ENCODE peak calls at places on chromosome 11, in four cellular contexts. Q, S, B and U are unnamed samples.

GRCh38 chr11:79342686-79343085 is 98.1 kb downstream of the TENM4 start:
- DNase-seq in Q (no peak), S (no peak), B (no peak), U (no peak)

GRCh38 chr11:125055107-125055715 is 7.9 kb upstream of the SLC37A2 start:
- DNase-seq in Q (no peak), S (no peak), B (no peak), U (no peak)

GRCh38 chr11:26649884-26650283 is 72.0 kb downstream of the SLC5A12 start:
- DNase-seq in Q (peak; percentile 65), S (peak; percentile 67), B (no peak), U (peak; percentile 88)

GRCh38 chr11:117610045-117610444 is 187.0 kb downstream of the DSCAML1 start:
- DNase-seq in Q (no peak), S (no peak), B (no peak), U (no peak)

GRCh38 chr11:110782616-110783015 is 70.4 kb upstream of the ARHGAP20 start:
- DNase-seq in Q (no peak), S (no peak), B (no peak), U (no peak)

GRCh38 chr11:70782401-70782913 is 384.1 kb downstream of the CTTN start:
- DNase-seq in Q (no peak), S (no peak), B (no peak), U (no peak)

GRCh38 chr11:133819114-133819513 is 26.2 kb downstream of the SPATA19 start:
- DNase-seq in Q (no peak), S (no peak), B (no peak), U (no peak)

GRCh38 chr11:118264568-118265470 is 722 bp upstream of the MPZL2 start:
- DNase-seq in Q (no peak), S (no peak), B (no peak), U (peak; percentile 71)

GRCh38 chr11:47378011-47378835 is at the start of gene SPI1:
- DNase-seq in Q (peak; percentile 78), S (no peak), B (no peak), U (no peak)

GRCh38 chr11:67055812-67056211 is 835 bp upstream of the RHOD start:
- DNase-seq in Q (no peak), S (no peak), B (no peak), U (no peak)

GRCh38 chr11:17548444-17548843 is 1.4 kb downstream of the OTOG start:
- DNase-seq in Q (no peak), S (no peak), B (no peak), U (peak; percentile 77)
- TF ChIP-seq CTCF in Q (no peak), S (no peak), B (no peak), U (peak; percentile 68)

DNA sequence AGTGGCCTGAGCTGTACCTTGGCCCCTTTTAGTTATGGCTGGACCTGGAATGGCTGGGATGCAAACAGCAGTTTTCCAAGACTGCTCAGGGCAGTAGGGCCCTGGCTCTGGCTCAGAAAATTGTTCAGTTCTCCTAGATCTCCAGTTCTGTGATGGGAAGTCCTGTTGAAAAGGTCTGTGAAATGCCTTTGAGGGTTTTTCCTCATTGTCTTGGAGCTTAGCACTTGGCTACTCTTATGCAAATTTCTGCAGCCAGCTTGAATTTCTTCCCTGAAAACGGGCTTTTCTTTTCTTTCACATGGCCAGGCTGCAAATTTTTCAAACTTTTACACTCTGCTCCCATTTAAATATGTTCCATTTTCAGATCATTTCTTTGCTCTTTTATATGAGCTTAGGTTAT is 33.2 kb downstream of the OR4A15 start:
- DNase-seq in Q (no peak), S (no peak), B (no peak), U (no peak)
- H3K9me3 ChIP-seq in Q (no peaks in the 10 kb centered on the region), S (no peaks in the 10 kb centered on the region), B (no peaks in the 10 kb centered on the region), U (peaks cover 59% of the 10 kb centered on the region)

GRCh38 chr11:75350743-75351540 is 519 bp downstream of the ARRB1 start:
- DNase-seq in Q (peak; percentile 61), S (peak; percentile 64), B (peak; percentile 29), U (peak; percentile 87)

GRCh38 chr11:75351541-75352416 is at the start of gene ARRB1:
- DNase-seq in Q (no peak), S (peak; percentile 69), B (peak; percentile 48), U (peak; percentile 96)

GRCh38 chr11:75355051-75355450 is 3.6 kb upstream of the ARRB1 start:
- DNase-seq in Q (no peak), S (no peak), B (no peak), U (peak; percentile 27)

GRCh38 chr11:75350122-75350742 is 1.2 kb downstream of the ARRB1 start:
- DNase-seq in Q (no peak), S (no peak), B (no peak), U (peak; percentile 46)

GRCh38 chr11:75352417-75353206 is 1.2 kb upstream of the ARRB1 start:
- DNase-seq in Q (peak; percentile 69), S (no peak), B (no peak), U (peak; percentile 38)
- TF ChIP-seq CTCF in Q (no peak), S (no peak), B (no peak), U (no peak)

DNA sequence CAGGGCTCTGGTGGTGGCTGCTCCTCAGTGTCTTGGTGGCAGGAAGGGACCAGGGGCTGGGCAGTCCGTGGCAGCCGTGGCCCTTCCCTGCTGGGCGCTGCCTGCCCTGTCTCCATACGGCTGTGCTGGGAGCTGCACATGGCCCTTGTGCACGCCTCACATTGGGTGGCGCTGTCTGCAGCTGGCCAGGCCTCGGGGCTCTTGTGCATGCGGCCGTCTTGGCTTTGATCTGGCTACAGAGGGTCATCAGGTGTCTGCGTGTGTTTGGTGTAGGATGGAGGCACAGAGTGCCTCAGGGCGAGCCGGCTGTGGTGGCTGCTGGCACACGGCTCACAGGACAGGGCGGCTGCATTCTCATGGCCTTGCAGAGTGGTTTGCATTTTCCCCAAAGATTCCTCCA is 34.8 kb downstream of the MUC6 start:
- DNase-seq in Q (no peak), S (no peak), B (no peak), U (no peak)
- H3K9me3 ChIP-seq in Q (no peaks in the 10 kb centered on the region), S (no peaks in the 10 kb centered on the region), B (no peaks in the 10 kb centered on the region), U (no peaks in the 10 kb centered on the region)

DNA sequence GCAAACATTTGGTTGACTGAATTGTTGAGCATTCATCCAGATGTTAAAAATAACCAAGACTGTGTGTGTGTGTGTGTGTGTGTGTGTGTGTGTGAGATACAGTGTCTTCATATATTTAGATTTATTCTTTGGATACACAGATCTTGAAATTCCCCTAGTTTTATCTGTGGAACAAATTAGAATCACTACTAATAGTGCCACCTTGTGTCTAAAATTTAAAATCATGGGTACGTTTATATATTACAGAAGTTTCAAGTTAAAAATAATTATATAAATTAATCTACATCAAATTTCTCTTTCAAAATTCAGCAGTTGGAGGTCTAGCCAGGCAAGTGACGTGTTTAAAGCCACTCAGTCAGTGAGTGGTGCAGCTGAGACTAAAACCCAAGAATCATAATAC is 1566.2 kb upstream of the TENM4 start:
- DNase-seq in Q (no peak), S (no peak), B (no peak), U (no peak)
- TF ChIP-seq CTCF in Q (no peak), S (no peak), B (no peak), U (peak; percentile 46)

DNA sequence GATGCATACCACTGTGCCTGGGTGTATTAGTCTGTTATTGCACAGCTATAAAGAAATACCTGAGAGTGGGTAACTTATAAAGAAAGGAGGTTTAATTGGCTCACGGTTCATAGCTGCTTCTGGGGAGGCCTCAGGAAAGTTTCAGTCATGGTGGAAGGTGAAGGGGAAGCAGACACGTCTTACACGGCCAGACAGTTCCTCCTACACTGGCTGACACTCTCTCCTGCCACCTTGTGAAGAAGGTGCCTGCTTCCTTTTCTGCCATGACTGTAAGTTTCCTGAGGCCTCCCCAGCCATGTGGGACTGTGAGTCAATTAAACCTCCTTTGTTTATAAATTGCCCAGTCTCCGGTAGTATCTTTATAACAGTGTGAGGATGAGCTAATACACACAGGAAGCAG is 33.6 kb upstream of the CD81 start:
- DNase-seq in Q (no peak), S (no peak), B (no peak), U (no peak)
- H3K9me3 ChIP-seq in Q (no peaks in the 10 kb centered on the region), S (no peaks in the 10 kb centered on the region), B (no peaks in the 10 kb centered on the region), U (peaks cover 2% of the 10 kb centered on the region)

DNA sequence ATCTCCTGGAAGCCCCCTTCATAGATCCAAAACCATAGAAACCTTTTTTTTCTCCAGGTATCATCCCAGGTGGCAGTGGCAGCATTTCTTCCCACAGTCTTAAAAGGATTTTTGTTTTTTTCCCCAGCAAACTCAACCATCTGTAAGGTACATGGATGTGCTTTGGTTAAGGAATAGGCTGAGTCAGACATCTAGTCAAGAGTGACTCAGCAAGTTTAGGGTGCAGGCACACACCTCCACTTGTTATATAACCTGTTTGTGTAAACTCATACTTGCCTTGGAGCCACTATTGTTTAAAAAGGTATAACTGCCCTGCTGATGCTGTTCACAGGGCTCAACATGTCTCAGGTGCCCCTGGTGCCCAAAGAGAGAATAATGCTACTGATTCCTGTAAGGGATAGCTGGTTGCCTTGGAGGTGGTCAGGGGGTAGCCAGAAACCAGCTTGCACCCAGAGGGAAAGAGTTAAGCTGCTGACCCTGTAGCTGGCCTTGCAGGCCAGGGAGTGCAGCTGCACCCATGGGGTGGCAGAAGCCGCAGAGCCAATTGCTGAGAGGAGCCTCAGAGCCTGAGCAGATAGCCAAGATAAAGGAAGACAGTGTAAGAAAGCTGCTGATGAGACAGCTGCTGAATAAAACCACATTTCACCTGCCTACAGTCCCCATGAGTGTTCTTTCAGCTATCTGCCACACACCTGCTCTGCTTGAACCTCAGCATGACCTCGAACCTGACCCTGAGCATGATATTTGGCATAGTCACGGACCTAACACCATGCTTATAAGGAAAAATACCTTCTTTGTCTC is 1726.1 kb upstream of the RAG2 start:
- DNase-seq in Q (no peak), S (no peak), B (no peak), U (peak; percentile 53)
- TF ChIP-seq CTCF in Q (no peak), S (no peak), B (no peak), U (peak; percentile 45)

DNA sequence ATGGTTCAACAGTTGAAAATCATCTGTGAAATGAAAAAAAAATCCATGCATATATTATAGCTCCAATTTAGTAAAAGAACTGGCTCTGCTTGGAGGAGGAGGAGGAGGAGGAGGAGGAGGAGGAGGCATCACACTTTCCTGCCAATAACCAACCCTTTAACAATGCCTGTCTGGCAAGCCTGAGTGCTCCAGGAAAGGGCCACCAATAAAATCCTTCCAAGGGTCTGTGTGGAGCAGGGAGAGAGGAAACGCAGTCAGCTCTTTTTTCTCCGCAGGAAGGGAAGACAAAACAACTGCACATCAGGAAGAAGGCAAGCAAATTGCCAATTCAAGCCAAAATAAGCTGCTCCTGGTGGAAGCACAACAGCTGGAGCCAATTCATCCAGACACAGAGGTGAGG is 139.0 kb downstream of the KCNC1 start:
- DNase-seq in Q (no peak), S (no peak), B (no peak), U (no peak)
- H3K9me3 ChIP-seq in Q (no peaks in the 10 kb centered on the region), S (no peaks in the 10 kb centered on the region), B (no peaks in the 10 kb centered on the region), U (peaks cover 16% of the 10 kb centered on the region)

GRCh38 chr11:61124574-61125309 is 22.5 kb downstream of the CD5 start:
- DNase-seq in Q (no peak), S (no peak), B (no peak), U (no peak)

GRCh38 chr11:61123775-61124571 is 21.7 kb downstream of the CD5 start:
- DNase-seq in Q (no peak), S (no peak), B (no peak), U (no peak)

GRCh38 chr11:61125310-61125684 is 23.0 kb downstream of the CD5 start:
- DNase-seq in Q (no peak), S (no peak), B (no peak), U (no peak)

GRCh38 chr11:61127991-61128390 is 25.7 kb downstream of the CD5 start:
- DNase-seq in Q (no peak), S (no peak), B (no peak), U (no peak)

DNA sequence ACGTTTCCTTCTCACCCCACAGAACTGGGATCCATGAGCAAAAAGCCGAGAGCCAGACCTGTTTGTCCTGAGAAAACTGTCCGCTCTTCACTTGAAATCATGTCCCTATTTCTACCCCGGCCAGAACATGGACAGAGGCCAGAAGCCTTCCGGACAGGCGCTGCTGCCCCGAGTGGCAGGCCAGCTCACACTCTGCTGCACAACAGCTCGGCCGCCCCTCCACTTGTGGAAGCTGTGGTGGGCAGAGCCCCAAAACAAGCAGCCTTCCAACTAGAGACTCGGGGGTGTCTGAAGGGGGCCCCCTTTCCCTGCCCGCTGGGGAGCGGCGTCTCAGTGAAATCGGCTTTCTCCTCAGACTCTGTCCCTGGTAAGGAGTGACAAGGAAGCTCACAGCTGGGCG is 24.0 kb downstream of the CD5 start:
- DNase-seq in Q (no peak), S (no peak), B (no peak), U (no peak)
- TF ChIP-seq CTCF in Q (no peak), S (no peak), B (no peak), U (peak; percentile 43)